ENCODE peak calls at places on chromosomes 13 and 19, in seven cellular contexts. F, N, M, I, D, B and J are unnamed samples.

GRCh38 chr13:39417131-39417530 is 185.9 kb downstream of the LHFPL6 start:
- DNase-seq in F (no peak), N (no peak), M (no peak), I (no peak), D (no peak), B (no peak), J (no peak)

GRCh38 chr13:68636784-68637183 is 1406.6 kb upstream of the PCDH9 start:
- DNase-seq in F (no peak), N (no peak), M (no peak), I (no peak), D (no peak), B (no peak), J (no peak)

GRCh38 chr19:45294291-45295029 is 28.2 kb downstream of the CKM start:
- DNase-seq in F (no peak), N (no peak), M (no peak), I (no peak), D (no peak), B (no peak), J (no peak)

GRCh38 chr13:106491928-106492327 is 43.5 kb downstream of the EFNB2 start:
- DNase-seq in F (no peak), N (no peak), M (no peak), I (no peak), D (no peak), B (no peak), J (no peak)

GRCh38 chr13:99085139-99085845 is 107.4 kb upstream of the DOCK9 start:
- DNase-seq in F (no peak), N (no peak), M (no peak), I (no peak), D (no peak), B (no peak), J (peak; percentile 78)

GRCh38 chr19:1685046-1685445 is 32.6 kb upstream of the TCF3 start:
- DNase-seq in F (no peak), N (no peak), M (no peak), I (no peak), D (no peak), B (no peak), J (no peak)

GRCh38 chr13:40677064-40677463 is 10.6 kb upstream of the FOXO1 start:
- DNase-seq in F (no peak), N (no peak), M (no peak), I (no peak), D (no peak), B (no peak), J (no peak)

GRCh38 chr19:42762782-42763181 is 2.7 kb downstream of the PSG8 start:
- DNase-seq in F (no peak), N (no peak), M (no peak), I (no peak), D (no peak), B (no peak), J (no peak)

GRCh38 chr19:43700368-43701015 is 15.4 kb upstream of the IRGC start:
- DNase-seq in F (peak; percentile 67), N (no peak), M (peak; percentile 84), I (peak; percentile 68), D (no peak), B (no peak), J (no peak)

GRCh38 chr13:74306496-74306895 is 172.3 kb upstream of the KLF12 start:
- DNase-seq in F (peak; percentile 34), N (no peak), M (peak; percentile 45), I (no peak), D (no peak), B (no peak), J (no peak)

GRCh38 chr19:14091885-14092462 is 1.4 kb upstream of the SAMD1 start:
- DNase-seq in F (no peak), N (no peak), M (no peak), I (no peak), D (no peak), B (peak; percentile 64), J (peak; percentile 88)

GRCh38 chr13:102141625-102142472 is 260.0 kb downstream of the FGF14 start:
- DNase-seq in F (peak; percentile 20), N (no peak), M (peak; percentile 35), I (peak; percentile 53), D (no peak), B (no peak), J (no peak)

GRCh38 chr13:50485979-50486935 is 357.2 kb downstream of the DLEU7 start:
- DNase-seq in F (peak; percentile 37), N (no peak), M (peak; percentile 22), I (no peak), D (no peak), B (no peak), J (no peak)